ENCODE peak calls at places on chromosomes 16 and 17, in nine cellular contexts. One of them, this sample, is unnamed.

GRCh38 chr17:49574945-49575523 is 637 bp upstream of the NXPH3 start:
- DNase-seq in CD4-positive, alpha-beta T cell: no peak
- DNase-seq in ovary: no peak
- DNase-seq in GM12865: no peak
- DNase-seq in lower lobe of right lung: peak; percentile 23
- DNase-seq in psoas muscle: no peak
- DNase-seq in neural crest cell: no peak
- DNase-seq in prostate gland: no peak
- DNase-seq in uterus: no peak
- DNase-seq in this sample: no peak

GRCh38 chr17:56292010-56292409 is 138.7 kb downstream of the ANKFN1 start:
- DNase-seq in CD4-positive, alpha-beta T cell: no peak
- DNase-seq in ovary: no peak
- DNase-seq in GM12865: no peak
- DNase-seq in lower lobe of right lung: no peak
- DNase-seq in psoas muscle: no peak
- DNase-seq in neural crest cell: no peak
- DNase-seq in prostate gland: no peak
- DNase-seq in uterus: no peak
- DNase-seq in this sample: no peak

GRCh38 chr16:88063201-88063773 is 112.1 kb downstream of the BANP start:
- DNase-seq in CD4-positive, alpha-beta T cell: no peak
- DNase-seq in ovary: peak; percentile 70
- DNase-seq in GM12865: no peak
- DNase-seq in lower lobe of right lung: no peak
- DNase-seq in psoas muscle: peak; percentile 56
- DNase-seq in neural crest cell: no peak
- DNase-seq in prostate gland: no peak
- DNase-seq in uterus: peak; percentile 68
- DNase-seq in this sample: no peak

GRCh38 chr16:83100679-83101078 is 473.9 kb downstream of the CDH13 start:
- DNase-seq in CD4-positive, alpha-beta T cell: no peak
- DNase-seq in ovary: no peak
- DNase-seq in GM12865: peak; percentile 32
- DNase-seq in lower lobe of right lung: no peak
- DNase-seq in psoas muscle: no peak
- DNase-seq in neural crest cell: no peak
- DNase-seq in prostate gland: no peak
- DNase-seq in uterus: no peak
- DNase-seq in this sample: no peak

GRCh38 chr16:30867747-30868146 is 26.1 kb downstream of the BCL7C start:
- DNase-seq in CD4-positive, alpha-beta T cell: no peak
- DNase-seq in ovary: no peak
- DNase-seq in GM12865: no peak
- DNase-seq in lower lobe of right lung: no peak
- DNase-seq in psoas muscle: no peak
- DNase-seq in neural crest cell: no peak
- DNase-seq in prostate gland: no peak
- DNase-seq in uterus: no peak
- DNase-seq in this sample: no peak

GRCh38 chr17:57869599-57870282 is 19.9 kb upstream of the MRPS23 start:
- DNase-seq in CD4-positive, alpha-beta T cell: no peak
- DNase-seq in ovary: no peak
- DNase-seq in GM12865: no peak
- DNase-seq in lower lobe of right lung: no peak
- DNase-seq in psoas muscle: no peak
- DNase-seq in neural crest cell: no peak
- DNase-seq in prostate gland: no peak
- DNase-seq in uterus: no peak
- DNase-seq in this sample: no peak

GRCh38 chr17:1462164-1463112 is 6.4 kb upstream of the CRK start:
- DNase-seq in CD4-positive, alpha-beta T cell: no peak
- DNase-seq in ovary: no peak
- DNase-seq in GM12865: peak; percentile 32
- DNase-seq in lower lobe of right lung: no peak
- DNase-seq in psoas muscle: no peak
- DNase-seq in neural crest cell: no peak
- DNase-seq in prostate gland: no peak
- DNase-seq in uterus: no peak
- DNase-seq in this sample: no peak

GRCh38 chr16:56388209-56388608 is 37.1 kb downstream of the AMFR start:
- DNase-seq in CD4-positive, alpha-beta T cell: no peak
- DNase-seq in ovary: no peak
- DNase-seq in GM12865: no peak
- DNase-seq in lower lobe of right lung: no peak
- DNase-seq in psoas muscle: no peak
- DNase-seq in neural crest cell: no peak
- DNase-seq in prostate gland: no peak
- DNase-seq in uterus: no peak
- DNase-seq in this sample: no peak

GRCh38 chr17:32283745-32284207 is 18.1 kb downstream of the RHBDL3 start:
- DNase-seq in CD4-positive, alpha-beta T cell: no peak
- DNase-seq in ovary: no peak
- DNase-seq in GM12865: no peak
- DNase-seq in lower lobe of right lung: no peak
- DNase-seq in psoas muscle: no peak
- DNase-seq in neural crest cell: no peak
- DNase-seq in prostate gland: no peak
- DNase-seq in uterus: no peak
- DNase-seq in this sample: no peak

GRCh38 chr16:85557976-85558589 is 55.0 kb upstream of the GSE1 start:
- DNase-seq in CD4-positive, alpha-beta T cell: no peak
- DNase-seq in ovary: no peak
- DNase-seq in GM12865: peak; percentile 48
- DNase-seq in lower lobe of right lung: no peak
- DNase-seq in psoas muscle: no peak
- DNase-seq in neural crest cell: no peak
- DNase-seq in prostate gland: peak; percentile 65
- DNase-seq in uterus: no peak
- DNase-seq in this sample: no peak

GRCh38 chr17:80804466-80804865 is 187.2 kb upstream of the CHMP6 start:
- DNase-seq in CD4-positive, alpha-beta T cell: no peak
- DNase-seq in ovary: no peak
- DNase-seq in GM12865: no peak
- DNase-seq in lower lobe of right lung: no peak
- DNase-seq in psoas muscle: no peak
- DNase-seq in neural crest cell: no peak
- DNase-seq in prostate gland: no peak
- DNase-seq in uterus: peak; percentile 6
- DNase-seq in this sample: peak; percentile 30

GRCh38 chr17:28053725-28054124 is 11.2 kb downstream of the NLK start:
- DNase-seq in CD4-positive, alpha-beta T cell: no peak
- DNase-seq in ovary: no peak
- DNase-seq in GM12865: no peak
- DNase-seq in lower lobe of right lung: no peak
- DNase-seq in psoas muscle: no peak
- DNase-seq in neural crest cell: no peak
- DNase-seq in prostate gland: no peak
- DNase-seq in uterus: no peak
- DNase-seq in this sample: no peak

GRCh38 chr17:80068301-80069160 is 32.1 kb downstream of the CCDC40 start:
- DNase-seq in CD4-positive, alpha-beta T cell: no peak
- DNase-seq in ovary: peak; percentile 53
- DNase-seq in GM12865: no peak
- DNase-seq in lower lobe of right lung: no peak
- DNase-seq in psoas muscle: peak; percentile 58
- DNase-seq in neural crest cell: no peak
- DNase-seq in prostate gland: peak; percentile 83
- DNase-seq in uterus: peak; percentile 82
- DNase-seq in this sample: no peak

GRCh38 chr17:56290486-56291118 is 137.3 kb downstream of the ANKFN1 start:
- DNase-seq in CD4-positive, alpha-beta T cell: no peak
- DNase-seq in ovary: no peak
- DNase-seq in GM12865: peak; percentile 2
- DNase-seq in lower lobe of right lung: no peak
- DNase-seq in psoas muscle: no peak
- DNase-seq in neural crest cell: no peak
- DNase-seq in prostate gland: no peak
- DNase-seq in uterus: no peak
- DNase-seq in this sample: no peak

GRCh38 chr17:67281736-67282135 is 36.7 kb upstream of the HELZ start:
- DNase-seq in CD4-positive, alpha-beta T cell: no peak
- DNase-seq in ovary: no peak
- DNase-seq in GM12865: no peak
- DNase-seq in lower lobe of right lung: no peak
- DNase-seq in psoas muscle: no peak
- DNase-seq in neural crest cell: no peak
- DNase-seq in prostate gland: no peak
- DNase-seq in uterus: no peak
- DNase-seq in this sample: no peak

GRCh38 chr17:28384281-28385036 is 13.0 kb downstream of the SARM1 start:
- DNase-seq in CD4-positive, alpha-beta T cell: peak; percentile 51
- DNase-seq in ovary: no peak
- DNase-seq in GM12865: no peak
- DNase-seq in lower lobe of right lung: peak; percentile 88
- DNase-seq in psoas muscle: no peak
- DNase-seq in neural crest cell: no peak
- DNase-seq in prostate gland: peak; percentile 71
- DNase-seq in uterus: no peak
- DNase-seq in this sample: no peak

GRCh38 chr17:43671075-43671692 is 9.5 kb upstream of the MEOX1 start:
- DNase-seq in CD4-positive, alpha-beta T cell: no peak
- DNase-seq in ovary: no peak
- DNase-seq in GM12865: no peak
- DNase-seq in lower lobe of right lung: no peak
- DNase-seq in psoas muscle: no peak
- DNase-seq in neural crest cell: no peak
- DNase-seq in prostate gland: peak; percentile 13
- DNase-seq in uterus: peak; percentile 52
- DNase-seq in this sample: no peak

GRCh38 chr17:13601776-13602551 is at the start of gene HS3ST3A1:
- DNase-seq in CD4-positive, alpha-beta T cell: no peak
- DNase-seq in ovary: peak; percentile 74
- DNase-seq in GM12865: no peak
- DNase-seq in lower lobe of right lung: peak; percentile 50
- DNase-seq in psoas muscle: peak; percentile 24
- DNase-seq in neural crest cell: peak; percentile 73
- DNase-seq in prostate gland: peak; percentile 5
- DNase-seq in uterus: peak; percentile 37
- DNase-seq in this sample: no peak

GRCh38 chr16:30533146-30533522 is 1.5 kb downstream of the ZNF747 start:
- DNase-seq in CD4-positive, alpha-beta T cell: no peak
- DNase-seq in ovary: no peak
- DNase-seq in GM12865: no peak
- DNase-seq in lower lobe of right lung: no peak
- DNase-seq in psoas muscle: no peak
- DNase-seq in neural crest cell: no peak
- DNase-seq in prostate gland: no peak
- DNase-seq in uterus: no peak
- DNase-seq in this sample: no peak

GRCh38 chr17:75518983-75519540 is 2.7 kb downstream of the TSEN54 start:
- DNase-seq in CD4-positive, alpha-beta T cell: no peak
- DNase-seq in ovary: no peak
- DNase-seq in GM12865: no peak
- DNase-seq in lower lobe of right lung: no peak
- DNase-seq in psoas muscle: no peak
- DNase-seq in neural crest cell: no peak
- DNase-seq in prostate gland: no peak
- DNase-seq in uterus: no peak
- DNase-seq in this sample: no peak
- TF ChIP-seq CTCF in CD4-positive, alpha-beta T cell: no peak
- TF ChIP-seq CTCF in ovary: no peak
- TF ChIP-seq CTCF in GM12865: no peak
- TF ChIP-seq CTCF in lower lobe of right lung: no peak
- TF ChIP-seq CTCF in psoas muscle: no peak
- TF ChIP-seq CTCF in neural crest cell: no peak
- TF ChIP-seq CTCF in prostate gland: no peak
- TF ChIP-seq CTCF in uterus: no peak
- TF ChIP-seq CTCF in this sample: no peak

DNA sequence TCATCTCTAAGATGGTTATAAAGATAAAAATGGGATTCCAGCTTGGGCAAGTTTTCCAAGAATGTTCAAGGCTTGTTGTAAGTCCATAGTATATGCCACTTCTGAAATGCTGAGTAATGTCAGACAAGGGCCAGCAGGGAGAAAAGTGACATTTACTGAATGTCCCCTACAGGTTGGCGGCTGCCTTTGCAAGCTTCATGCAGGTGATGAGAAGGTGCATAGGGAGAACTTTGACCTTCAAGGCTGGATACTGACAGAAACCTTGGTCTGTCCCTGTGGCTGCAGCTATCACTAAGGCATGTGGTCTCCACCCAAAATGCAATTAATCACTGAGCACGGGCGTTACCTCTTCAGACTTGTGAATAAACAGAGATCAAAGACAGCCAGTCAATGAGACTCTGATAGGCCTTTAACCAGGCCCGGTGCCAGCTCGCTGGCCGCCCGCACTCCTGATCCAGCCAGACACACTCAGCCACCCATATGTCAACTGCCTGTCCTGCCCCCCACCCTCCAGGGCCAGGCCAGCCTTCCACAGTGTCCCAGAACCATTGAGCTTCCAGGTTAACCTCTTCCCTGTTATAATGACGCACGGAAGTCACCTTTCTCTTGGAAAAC is 26.9 kb upstream of the AXIN2 start:
- DNase-seq in CD4-positive, alpha-beta T cell: no peak
- DNase-seq in ovary: no peak
- DNase-seq in GM12865: no peak
- DNase-seq in lower lobe of right lung: peak; percentile 72
- DNase-seq in psoas muscle: no peak
- DNase-seq in neural crest cell: no peak
- DNase-seq in prostate gland: peak; percentile 44
- DNase-seq in uterus: no peak
- DNase-seq in this sample: no peak
- TF ChIP-seq CTCF in CD4-positive, alpha-beta T cell: no peak
- TF ChIP-seq CTCF in ovary: no peak
- TF ChIP-seq CTCF in GM12865: no peak
- TF ChIP-seq CTCF in lower lobe of right lung: no peak
- TF ChIP-seq CTCF in psoas muscle: no peak
- TF ChIP-seq CTCF in neural crest cell: peak; percentile 51
- TF ChIP-seq CTCF in prostate gland: no peak
- TF ChIP-seq CTCF in uterus: no peak
- TF ChIP-seq CTCF in this sample: no peak

DNA sequence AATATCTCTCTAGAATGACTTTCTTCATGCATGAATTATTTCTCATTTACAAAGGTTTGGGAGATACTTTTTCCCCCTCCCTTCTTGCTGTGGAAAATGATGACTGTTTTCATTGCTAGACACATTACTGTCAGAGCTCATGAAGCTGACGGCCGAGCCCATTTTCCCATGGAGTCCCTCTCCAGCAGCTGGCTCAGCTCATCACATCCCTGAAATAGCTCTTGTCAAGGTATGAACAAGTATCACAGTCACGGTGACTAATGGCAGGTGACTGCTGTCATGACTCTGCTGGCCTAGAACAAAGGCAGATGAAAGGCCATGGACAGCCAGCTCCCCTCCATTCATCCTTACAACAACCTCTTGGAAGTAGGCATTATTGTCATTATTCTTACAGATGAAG is 208.1 kb downstream of the ABCC12 start:
- DNase-seq in CD4-positive, alpha-beta T cell: no peak
- DNase-seq in ovary: no peak
- DNase-seq in GM12865: no peak
- DNase-seq in lower lobe of right lung: no peak
- DNase-seq in psoas muscle: no peak
- DNase-seq in neural crest cell: no peak
- DNase-seq in prostate gland: no peak
- DNase-seq in uterus: no peak
- DNase-seq in this sample: no peak
- TF ChIP-seq CTCF in CD4-positive, alpha-beta T cell: no peak
- TF ChIP-seq CTCF in ovary: no peak
- TF ChIP-seq CTCF in GM12865: no peak
- TF ChIP-seq CTCF in lower lobe of right lung: no peak
- TF ChIP-seq CTCF in psoas muscle: no peak
- TF ChIP-seq CTCF in neural crest cell: no peak
- TF ChIP-seq CTCF in prostate gland: no peak
- TF ChIP-seq CTCF in uterus: no peak
- TF ChIP-seq CTCF in this sample: no peak

GRCh38 chr16:57540906-57541753 is 1.3 kb upstream of the ADGRG5 start:
- DNase-seq in CD4-positive, alpha-beta T cell: no peak
- DNase-seq in ovary: no peak
- DNase-seq in GM12865: no peak
- DNase-seq in lower lobe of right lung: peak; percentile 25
- DNase-seq in psoas muscle: no peak
- DNase-seq in neural crest cell: no peak
- DNase-seq in prostate gland: no peak
- DNase-seq in uterus: peak; percentile 9
- DNase-seq in this sample: no peak
- TF ChIP-seq CTCF in CD4-positive, alpha-beta T cell: no peak
- TF ChIP-seq CTCF in ovary: no peak
- TF ChIP-seq CTCF in GM12865: no peak
- TF ChIP-seq CTCF in lower lobe of right lung: no peak
- TF ChIP-seq CTCF in psoas muscle: no peak
- TF ChIP-seq CTCF in neural crest cell: no peak
- TF ChIP-seq CTCF in prostate gland: no peak
- TF ChIP-seq CTCF in uterus: no peak
- TF ChIP-seq CTCF in this sample: no peak

This sample was measured in dorsolateral prefrontal cortex.